ENCODE peak calls at places on chromosomes 12 and 14, in ten cellular contexts. X is heart left ventricle, J is suprapubic skin, G is cardiac fibroblast, U is ovary, V is astrocyte of the spinal cord, O is IMR-90, D is pancreas, Y is lower leg skin, E is HFF-Myc. R is an unnamed sample.

GRCh38 chr14:91372680-91373495 is 44.7 kb downstream of the CCDC88C start:
- DNase-seq in Y (no peak), U (no peak), V (no peak), O (no peak), G (no peak), E (no peak), J (no peak), D (no peak), X (no peak), R (no peak)

GRCh38 chr14:64844272-64844671 is 35.4 kb downstream of the SPTB start:
- DNase-seq in D (no peak), Y (no peak), E (no peak), U (no peak), G (no peak), J (no peak), V (no peak), O (no peak), X (no peak), R (no peak)

GRCh38 chr14:89267163-89267562 is 149.9 kb downstream of the FOXN3 start:
- DNase-seq in O (no peak), D (no peak), G (no peak), Y (peak), E (no peak), U (no peak), V (no peak), J (no peak), X (no peak), R (no peak)

GRCh38 chr14:62244221-62244620 is 482.0 kb downstream of the SNAPC1 start:
- DNase-seq in Y (no peak), E (no peak), G (no peak), X (no peak), J (no peak), U (no peak), V (no peak), D (no peak), O (no peak), R (no peak)

GRCh38 chr12:49021292-49021915 is 2.8 kb upstream of the PRKAG1 start:
- DNase-seq in E (no peak), O (no peak), G (no peak), D (no peak), X (no peak), U (no peak), J (no peak), Y (peak), V (no peak), R (no peak)

GRCh38 chr14:102187583-102188001 is 47.9 kb downstream of the WDR20 start:
- DNase-seq in E (no peak), G (no peak), U (no peak), V (no peak), X (no peak), Y (no peak), D (no peak), O (no peak), J (no peak), R (no peak)

GRCh38 chr14:58752782-58753181 is 115.0 kb downstream of the DACT1 start:
- DNase-seq in G (peak), D (peak), J (peak), E (no peak), X (peak), Y (peak), O (no peak), U (peak), V (no peak), R (no peak)

GRCh38 chr14:64654072-64654899 is 49.9 kb upstream of the PLEKHG3 start:
- DNase-seq in V (peak), O (peak), U (no peak), E (no peak), J (no peak), D (no peak), Y (no peak), X (no peak), G (peak), R (no peak)

GRCh38 chr12:39831587-39832315 is 212.1 kb upstream of the ABCD2 start:
- DNase-seq in D (no peak), E (no peak), Y (no peak), V (peak), O (peak), J (no peak), U (no peak), X (no peak), G (peak), R (no peak)

GRCh38 chr12:122871851-122872785 is 23.8 kb downstream of the VPS37B start:
- DNase-seq in U (no peak), E (no peak), D (peak), O (peak), J (peak), Y (peak), V (peak), X (peak), G (peak), R (no peak)

GRCh38 chr12:96343347-96343954 is 56.8 kb downstream of the CDK17 start:
- DNase-seq in V (peak), U (no peak), J (no peak), G (peak), X (no peak), E (no peak), Y (no peak), O (peak), D (no peak), R (no peak)

GRCh38 chr12:15004401-15004800 is 31.6 kb downstream of the PDE6H start:
- DNase-seq in D (no peak), O (no peak), V (no peak), Y (no peak), X (no peak), J (no peak), G (no peak), E (no peak), U (no peak), R (no peak)

GRCh38 chr12:56897844-56898341 is 36.3 kb downstream of the SDR9C7 start:
- DNase-seq in U (no peak), J (no peak), V (no peak), O (peak), D (no peak), Y (no peak), X (no peak), E (no peak), G (peak), R (no peak)

GRCh38 chr12:47080725-47081502 is 1.2 kb upstream of the AMIGO2 start:
- DNase-seq in V (peak), O (peak), G (peak), U (peak), J (peak), E (no peak), Y (peak), X (peak), D (peak), R (no peak)

GRCh38 chr12:77319141-77319540 is 253.8 kb upstream of the E2F7 start:
- DNase-seq in D (no peak), O (no peak), G (no peak), U (no peak), Y (no peak), E (no peak), X (no peak), V (no peak), J (no peak), R (no peak)

GRCh38 chr12:77315407-77315806 is 250.0 kb upstream of the E2F7 start:
- DNase-seq in Y (no peak), D (no peak), O (no peak), U (no peak), X (no peak), E (no peak), J (no peak), G (no peak), V (no peak), R (no peak)
- TF ChIP-seq CTCF in Y (no peak), D (no peak), O (no peak), U (no peak), X (no peak), E (no peak), J (no peak), G (no peak), V (no peak), R (no peak)

GRCh38 chr12:132724506-132725220 is 14.0 kb downstream of the PGAM5 start:
- DNase-seq in U (no peak), X (no peak), G (no peak), J (no peak), E (peak), Y (no peak), D (no peak), O (no peak), V (no peak), R (no peak)
- TF ChIP-seq CTCF in U (no peak), X (no peak), G (no peak), J (no peak), E (no peak), Y (no peak), D (no peak), O (no peak), V (no peak), R (no peak)

GRCh38 chr12:99619389-99620158 is 28.0 kb upstream of the GARIN6 start:
- DNase-seq in O (peak), D (no peak), U (no peak), G (peak), J (no peak), Y (no peak), X (no peak), V (peak), E (peak), R (no peak)
- TF ChIP-seq CTCF in O (peak), D (no peak), U (no peak), G (peak), J (peak), Y (no peak), X (peak), V (peak), E (peak), R (peak)

GRCh38 chr12:19574606-19575005 is 135.3 kb downstream of the AEBP2 start:
- DNase-seq in V (no peak), D (no peak), J (no peak), E (no peak), U (no peak), Y (no peak), X (no peak), G (no peak), O (peak), R (no peak)
- TF ChIP-seq CTCF in V (peak), D (no peak), J (no peak), E (no peak), U (no peak), Y (no peak), X (no peak), G (no peak), O (peak), R (no peak)

DNA sequence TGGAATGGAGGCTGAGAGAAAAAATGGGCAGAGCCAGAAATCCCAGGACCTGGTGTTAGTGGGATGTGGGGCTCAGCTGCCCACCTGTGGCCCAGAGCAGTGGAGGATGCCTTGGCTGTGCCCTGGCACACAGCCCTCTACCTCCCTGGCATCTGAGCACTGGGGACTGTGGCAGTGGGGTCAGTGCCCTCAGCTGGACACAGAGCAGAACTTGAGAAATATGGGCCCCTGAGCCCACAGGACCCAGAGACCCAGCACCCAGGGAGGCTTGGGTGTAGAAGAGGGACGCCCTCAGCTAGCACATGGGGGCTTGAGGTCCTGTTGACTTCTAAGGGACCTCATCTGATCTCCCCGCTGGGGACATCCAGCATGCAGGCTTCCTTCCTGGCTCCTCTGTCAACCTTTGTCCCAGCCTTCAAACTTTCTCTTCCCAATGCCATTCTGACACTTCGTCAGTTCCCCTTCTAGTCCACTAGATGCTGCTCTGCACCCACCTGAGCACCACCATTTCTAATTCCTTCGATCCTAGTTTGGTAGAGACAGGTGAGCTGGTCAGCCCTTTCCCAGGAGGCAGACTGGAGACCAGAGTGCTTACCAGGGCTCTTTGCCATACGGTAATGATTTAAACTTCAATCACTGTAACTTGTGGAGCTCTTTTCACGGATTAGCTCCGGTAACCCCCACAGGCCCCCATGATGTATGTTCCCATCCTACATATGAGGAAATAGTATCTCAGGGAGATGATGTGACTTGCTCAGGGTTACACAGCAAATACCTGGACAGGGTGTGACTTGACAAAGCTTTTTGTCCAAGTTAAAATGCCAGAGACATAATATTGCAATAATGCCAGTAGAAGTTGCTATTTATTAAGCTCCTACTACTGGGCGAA is 143.7 kb downstream of the ASCL4 start:
- DNase-seq in E (peak), D (no peak), G (peak), O (peak), J (no peak), V (peak), X (no peak), Y (no peak), U (no peak), R (no peak)
- TF ChIP-seq CTCF in E (peak), D (peak), G (peak), O (peak), J (peak), V (peak), X (peak), Y (no peak), U (no peak), R (peak)

GRCh38 chr12:131829351-131829794 is 1.2 kb downstream of the MMP17 start:
- DNase-seq in Y (peak), J (peak), E (no peak), G (peak), D (peak), V (no peak), X (no peak), O (no peak), U (peak), R (peak)

GRCh38 chr12:131831635-131832041 is 3.4 kb downstream of the MMP17 start:
- DNase-seq in J (peak), G (peak), Y (peak), U (peak), X (no peak), O (peak), E (peak), D (no peak), V (no peak), R (no peak)

GRCh38 chr12:131829795-131830334 is 1.7 kb downstream of the MMP17 start:
- DNase-seq in O (no peak), D (peak), G (no peak), Y (peak), J (peak), X (no peak), E (no peak), V (no peak), U (no peak), R (no peak)

GRCh38 chr12:131831021-131831571 is 2.9 kb downstream of the MMP17 start:
- DNase-seq in J (peak), Y (peak), O (no peak), X (no peak), E (no peak), G (peak), U (peak), V (peak), D (peak), R (peak)

GRCh38 chr12:131830335-131831020 is 2.3 kb downstream of the MMP17 start:
- DNase-seq in X (peak), V (peak), D (peak), J (peak), O (peak), U (peak), Y (peak), G (peak), E (no peak), R (peak)
- TF ChIP-seq CTCF in X (peak), V (peak), D (no peak), J (peak), O (peak), U (peak), Y (no peak), G (peak), E (peak), R (peak)

DNA sequence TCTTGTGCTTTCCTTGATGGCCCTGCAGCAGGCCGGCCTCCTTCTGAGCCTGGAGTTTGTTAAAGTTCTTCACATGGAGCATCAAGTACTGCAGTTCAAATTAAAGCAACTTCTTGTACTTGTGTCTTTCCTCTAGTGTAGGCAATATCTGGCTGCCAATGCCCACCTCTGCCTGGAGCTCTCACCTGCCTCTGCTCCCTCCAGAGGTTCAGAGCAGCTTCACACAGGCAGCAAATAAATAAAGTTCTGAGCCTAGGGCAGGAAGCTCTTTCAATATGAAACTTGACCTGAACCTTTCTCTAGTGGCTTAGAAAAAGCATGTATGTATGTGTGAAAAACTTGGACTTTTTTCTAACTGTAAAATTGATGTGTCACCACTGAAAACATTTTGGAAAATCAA is 65.9 kb downstream of the ITPR2 start:
- DNase-seq in U (no peak), D (no peak), G (no peak), J (no peak), Y (no peak), X (no peak), E (no peak), V (no peak), O (no peak), R (no peak)
- TF ChIP-seq CTCF in U (no peak), D (no peak), G (no peak), J (no peak), Y (no peak), X (no peak), E (no peak), V (no peak), O (no peak), R (no peak)

DNA sequence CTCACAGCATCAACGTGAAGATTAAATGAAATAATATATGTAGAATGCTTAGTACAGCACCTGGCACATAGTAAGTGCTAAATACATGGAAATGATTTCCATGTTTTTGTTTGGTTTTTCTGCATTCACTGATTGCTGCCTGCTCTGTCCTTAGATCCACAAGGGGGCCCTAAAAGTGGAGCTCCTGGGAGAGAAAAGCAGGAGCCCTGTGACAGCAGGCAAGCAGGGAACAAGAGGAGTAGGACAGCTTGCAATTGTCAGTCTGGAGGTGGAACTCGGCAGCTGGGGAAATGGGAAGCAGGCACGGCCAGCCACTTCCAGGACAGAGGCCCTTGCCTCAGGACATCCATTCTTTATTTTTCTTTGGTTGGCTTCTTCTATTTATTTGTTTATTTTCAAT is 292.9 kb downstream of the BMP4 start:
- DNase-seq in G (peak), E (no peak), X (peak), U (no peak), D (no peak), Y (no peak), O (peak), J (no peak), V (peak), R (no peak)
- TF ChIP-seq CTCF in G (peak), E (peak), X (peak), U (no peak), D (no peak), Y (no peak), O (peak), J (no peak), V (peak), R (peak)